ENCODE peak calls at places on chromosomes 3 and 15, in four cellular contexts. D, Q, H and J are unnamed samples.

GRCh38 chr15:84840255-84840654 is 23.1 kb downstream of the ALPK3 start:
- DNase-seq in D (no peak), Q (no peak), H (no peak), J (no peak)

GRCh38 chr15:89672221-89673161 is 6.7 kb downstream of the PLIN1 start:
- DNase-seq in D (no peak), Q (no peak), H (no peak), J (peak)

GRCh38 chr15:25773248-25773647 is 89.9 kb downstream of the ATP10A start:
- DNase-seq in D (peak), Q (no peak), H (no peak), J (no peak)

GRCh38 chr3:49600781-49601180 is 46.5 kb downstream of the BSN start:
- DNase-seq in D (no peak), Q (no peak), H (no peak), J (peak)

GRCh38 chr3:152524198-152525140 is 255.7 kb downstream of the MBNL1 start:
- DNase-seq in D (peak), Q (peak), H (peak), J (peak)

GRCh38 chr3:126320517-126321293 is 36.5 kb downstream of the KLF15 start:
- DNase-seq in D (no peak), Q (no peak), H (no peak), J (no peak)

GRCh38 chr15:35437157-35437556 is 108.8 kb downstream of the DPH6 start:
- DNase-seq in D (no peak), Q (no peak), H (no peak), J (peak)

GRCh38 chr15:96888764-96889163 is 558.3 kb downstream of the NR2F2 start:
- DNase-seq in D (no peak), Q (no peak), H (no peak), J (no peak)

GRCh38 chr3:4351872-4352271 is 48.7 kb downstream of the SETMAR start:
- DNase-seq in D (no peak), Q (peak), H (no peak), J (no peak)

GRCh38 chr15:92277776-92278175 is 115.9 kb upstream of the ST8SIA2 start:
- DNase-seq in D (no peak), Q (no peak), H (peak), J (no peak)

GRCh38 chr15:53193149-53193548 is 403.0 kb upstream of the ONECUT1 start:
- DNase-seq in D (peak), Q (peak), H (peak), J (no peak)

GRCh38 chr15:43135351-43135750 is 2.0 kb downstream of the TMEM62 start:
- DNase-seq in D (no peak), Q (no peak), H (no peak), J (no peak)

GRCh38 chr15:93045191-93045785 is 43.7 kb downstream of the RGMA start:
- DNase-seq in D (no peak), Q (no peak), H (no peak), J (no peak)

GRCh38 chr15:60340207-60340921 is 57.4 kb downstream of the ANXA2 start:
- DNase-seq in D (peak), Q (peak), H (no peak), J (no peak)

DNA sequence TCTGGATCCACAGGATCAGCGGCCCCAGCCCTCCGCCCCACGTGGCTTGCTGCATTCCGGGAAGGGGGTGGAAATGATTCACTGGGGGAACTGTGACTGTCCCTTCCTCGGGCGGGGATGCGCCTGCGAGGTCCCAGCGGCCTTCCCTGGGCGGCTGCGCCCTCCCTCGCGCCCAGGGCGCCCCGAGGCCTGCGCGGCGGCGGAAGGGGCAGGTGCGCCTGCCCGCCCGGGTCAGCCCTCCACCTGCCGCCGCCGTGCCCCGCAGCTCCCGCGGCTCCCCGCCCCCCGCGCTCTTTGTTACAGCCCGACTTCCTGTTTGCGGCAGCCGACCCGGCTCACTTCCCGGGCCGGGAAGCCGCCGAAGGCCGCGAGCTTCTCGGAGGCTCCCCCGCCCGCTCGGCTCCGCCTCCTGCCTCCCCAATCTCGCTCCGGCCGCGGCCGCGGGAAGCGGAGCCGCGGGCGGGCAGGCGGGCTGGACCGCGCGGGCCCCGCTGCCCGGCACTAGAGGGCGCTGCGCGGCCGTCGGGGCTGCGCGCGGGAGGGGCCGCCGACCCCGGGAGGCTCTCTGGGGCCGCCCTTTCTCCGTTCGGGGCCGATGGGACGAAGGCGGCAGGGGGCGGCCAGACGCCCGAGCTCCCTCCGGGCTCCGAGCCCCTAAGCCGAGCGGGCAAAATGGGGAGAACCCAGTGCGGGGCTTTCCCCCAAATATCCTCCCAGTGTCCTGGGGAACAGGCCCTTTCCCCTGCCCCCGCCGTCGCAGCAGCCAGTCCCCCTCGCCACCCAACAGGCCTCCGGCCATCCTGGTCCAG is 11.5 kb upstream of the CHAC1 start:
- DNase-seq in D (peak), Q (peak), H (peak), J (peak)
- TF ChIP-seq POLR2A in D (no peak), Q (peak), H (no peak), J (peak)

GRCh38 chr3:196499807-196500524 is 3.6 kb downstream of the RNF168 start:
- DNase-seq in D (no peak), Q (peak), H (no peak), J (no peak)
- TF ChIP-seq MAZ in D (no peak), Q (no peak), H (no peak), J (no peak)

DNA sequence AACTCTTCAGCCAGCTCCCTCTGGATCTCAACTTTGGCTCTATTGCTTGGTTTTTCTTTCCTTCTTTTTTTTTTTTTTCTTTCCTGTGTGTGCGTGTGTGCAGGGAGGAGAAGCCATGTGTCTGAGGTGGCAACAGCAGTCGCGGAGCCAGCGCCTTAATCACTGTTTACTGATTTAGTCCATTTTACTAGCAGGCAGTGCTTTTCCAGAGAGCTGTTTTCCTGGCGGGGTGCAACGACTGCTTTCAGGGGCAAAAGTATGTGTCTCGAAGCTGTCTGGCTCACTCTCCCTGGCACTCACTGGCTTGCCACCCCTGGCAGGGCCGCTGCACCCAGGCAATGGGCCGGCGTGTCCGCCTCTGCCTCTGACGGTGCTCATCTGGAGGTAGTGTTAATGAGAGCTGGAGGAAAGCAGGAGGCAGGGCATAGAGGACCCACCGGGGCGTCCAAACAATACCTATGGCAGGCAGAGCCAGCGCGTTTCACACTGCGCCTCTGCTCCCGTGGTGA is 835.4 kb upstream of the NR2F2 start:
- DNase-seq in D (no peak), Q (no peak), H (no peak), J (no peak)
- H3K27ac ChIP-seq in D (no peak), Q (no peak), H (no peak), J (no peak)

GRCh38 chr3:57069471-57070010 is 9.1 kb downstream of the SPATA12 start:
- DNase-seq in D (no peak), Q (no peak), H (no peak), J (no peak)

GRCh38 chr3:57068437-57069089 is 8.1 kb downstream of the SPATA12 start:
- DNase-seq in D (no peak), Q (peak), H (peak), J (peak)

GRCh38 chr3:57064615-57065014 is 4.2 kb downstream of the SPATA12 start:
- DNase-seq in D (no peak), Q (no peak), H (no peak), J (no peak)

GRCh38 chr3:57065588-57065987 is 5.1 kb downstream of the SPATA12 start:
- DNase-seq in D (no peak), Q (no peak), H (no peak), J (peak)

DNA sequence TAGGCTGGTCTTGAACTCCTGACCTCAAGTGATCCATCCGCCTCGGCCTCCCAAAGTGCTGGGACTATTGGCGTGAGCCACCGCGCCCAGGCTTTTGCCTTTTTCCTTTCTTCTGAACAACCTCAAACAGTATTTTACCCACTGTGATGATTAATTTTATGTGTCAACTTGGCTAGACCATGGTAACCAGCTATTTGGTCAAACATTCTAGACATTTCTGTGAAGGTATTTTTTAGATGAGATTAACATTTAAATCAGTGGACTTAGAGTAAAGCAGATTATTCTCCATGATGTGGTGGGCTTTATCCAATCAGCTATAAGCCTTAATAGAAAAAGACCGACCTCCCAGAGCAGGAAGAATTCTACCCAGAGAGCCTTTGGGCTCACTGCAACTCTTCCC is 6.0 kb downstream of the SPATA12 start:
- DNase-seq in D (no peak), Q (no peak), H (no peak), J (no peak)
- TF ChIP-seq POLR2A in D (no peak), Q (no peak), H (no peak), J (no peak)

GRCh38 chr3:37291275-37291700 is 116.9 kb upstream of the LRRFIP2 start:
- DNase-seq in D (no peak), Q (peak), H (peak), J (peak)
- TF ChIP-seq MAZ in D (no peak), Q (no peak), H (no peak), J (no peak)

GRCh38 chr3:166111562-166111961 is 274.3 kb upstream of the BCHE start:
- DNase-seq in D (no peak), Q (no peak), H (no peak), J (no peak)
- H3K27ac ChIP-seq in D (no peak), Q (no peak), H (no peak), J (no peak)